ENCODE peak calls at places on chromosomes 16 and 17, in four cellular contexts. H, A, P and G are unnamed samples.

GRCh38 chr17:40350410-40351184 is 13.9 kb downstream of the GJD3 start:
- DNase-seq in H (peak), P (no peak), A (no peak), G (no peak)

GRCh38 chr16:50751528-50751927 is 9.6 kb downstream of the CYLD start:
- DNase-seq in A (no peak), P (no peak), H (no peak), G (no peak)

GRCh38 chr17:78383725-78384471 is 5.4 kb downstream of the PGS1 start:
- DNase-seq in A (peak), P (peak), H (no peak), G (peak)

GRCh38 chr17:68777243-68777855 is 176.2 kb upstream of the FAM20A start:
- DNase-seq in P (peak), A (peak), H (peak), G (no peak)

GRCh38 chr17:29176500-29177351 is 3.5 kb downstream of the MYO18A start:
- DNase-seq in A (peak), H (peak), P (peak), G (peak)

GRCh38 chr16:47136101-47136820 is 7.5 kb downstream of the NETO2 start:
- DNase-seq in A (no peak), P (no peak), H (no peak), G (peak)

GRCh38 chr17:66777689-66778225 is 57.2 kb upstream of the CACNG5 start:
- DNase-seq in A (no peak), H (no peak), P (no peak), G (no peak)

GRCh38 chr17:17176341-17176740 is 29.8 kb downstream of the PLD6 start:
- DNase-seq in P (no peak), H (no peak), A (peak), G (peak)

GRCh38 chr16:88403794-88404581 is 21.2 kb downstream of the ZNF469 start:
- DNase-seq in H (no peak), A (no peak), P (no peak), G (no peak)

GRCh38 chr17:7794063-7794663 is 39.9 kb upstream of the KDM6B start:
- DNase-seq in P (no peak), H (no peak), A (no peak), G (no peak)

GRCh38 chr16:50193594-50193993 is 40.5 kb downstream of the TENT4B start:
- DNase-seq in P (no peak), A (no peak), H (no peak), G (no peak)

GRCh38 chr16:56930516-56931252 is 1.3 kb upstream of the HERPUD1 start:
- DNase-seq in H (no peak), A (no peak), P (no peak), G (no peak)

GRCh38 chr17:62712011-62712615 is 84.6 kb downstream of the MRC2 start:
- DNase-seq in P (no peak), A (no peak), H (no peak), G (no peak)

GRCh38 chr17:7590743-7591142 is 849 bp upstream of the SOX15 start:
- DNase-seq in P (no peak), H (no peak), A (no peak), G (no peak)

GRCh38 chr16:9370071-9370491 is 278.6 kb downstream of the HAPSTR1 start:
- DNase-seq in A (no peak), H (no peak), P (peak), G (no peak)

GRCh38 chr16:49816782-49817370 is 39.0 kb downstream of the ZNF423 start:
- DNase-seq in H (no peak), A (no peak), P (no peak), G (no peak)

GRCh38 chr17:70225272-70225671 is 55.9 kb downstream of the KCNJ2 start:
- DNase-seq in A (no peak), H (no peak), P (no peak), G (no peak)

GRCh38 chr17:65020284-65020683 is 36.3 kb downstream of the GNA13 start:
- DNase-seq in A (no peak), P (no peak), H (no peak), G (no peak)

GRCh38 chr17:79562806-79563141 is 48.1 kb downstream of the RBFOX3 start:
- DNase-seq in A (no peak), P (no peak), H (no peak), G (no peak)

GRCh38 chr17:61556224-61557188 is 34.5 kb downstream of the NACA2 start:
- DNase-seq in P (no peak), H (no peak), A (no peak), G (no peak)

GRCh38 chr16:68420366-68420765 is 27.9 kb downstream of the SMPD3 start:
- DNase-seq in H (no peak), P (no peak), A (no peak), G (no peak)